ENCODE peak calls at places on chromosome 16, in nine cellular contexts. One of them, this sample, is unnamed.

GRCh38 chr16:23786964-23787571 is 32.2 kb downstream of the CHP2 start:
- DNase-seq in brain microvascular endothelial cell: no peak
- DNase-seq in fibroblast of mammary gland: no peak
- DNase-seq in ovary: no peak
- DNase-seq in astrocyte of the cerebellum: no peak
- DNase-seq in HCT116: no peak
- DNase-seq in lung: no peak
- DNase-seq in AG10803: no peak
- DNase-seq in body of pancreas: no peak
- DNase-seq in this sample: no peak

GRCh38 chr16:19031738-19032137 is 35.7 kb upstream of the COQ7 start:
- DNase-seq in brain microvascular endothelial cell: no peak
- DNase-seq in fibroblast of mammary gland: no peak
- DNase-seq in ovary: no peak
- DNase-seq in astrocyte of the cerebellum: no peak
- DNase-seq in HCT116: no peak
- DNase-seq in lung: no peak
- DNase-seq in AG10803: no peak
- DNase-seq in body of pancreas: no peak
- DNase-seq in this sample: no peak

GRCh38 chr16:84332975-84333684 is 35.2 kb upstream of the ATP2C2 start:
- DNase-seq in brain microvascular endothelial cell: no peak
- DNase-seq in fibroblast of mammary gland: no peak
- DNase-seq in ovary: no peak
- DNase-seq in astrocyte of the cerebellum: no peak
- DNase-seq in HCT116: no peak
- DNase-seq in lung: peak
- DNase-seq in AG10803: no peak
- DNase-seq in body of pancreas: no peak
- DNase-seq in this sample: no peak

GRCh38 chr16:72400257-72401078 is 228.5 kb upstream of the PMFBP1 start:
- DNase-seq in brain microvascular endothelial cell: peak
- DNase-seq in fibroblast of mammary gland: peak
- DNase-seq in ovary: no peak
- DNase-seq in astrocyte of the cerebellum: peak
- DNase-seq in HCT116: peak
- DNase-seq in lung: no peak
- DNase-seq in AG10803: peak
- DNase-seq in body of pancreas: peak
- DNase-seq in this sample: peak

GRCh38 chr16:28267356-28267755 is 25.0 kb upstream of the SBK1 start:
- DNase-seq in brain microvascular endothelial cell: no peak
- DNase-seq in fibroblast of mammary gland: no peak
- DNase-seq in ovary: no peak
- DNase-seq in astrocyte of the cerebellum: no peak
- DNase-seq in HCT116: no peak
- DNase-seq in lung: no peak
- DNase-seq in AG10803: no peak
- DNase-seq in body of pancreas: no peak
- DNase-seq in this sample: no peak

GRCh38 chr16:73847090-73847489 is 449.5 kb upstream of the PSMD7 start:
- DNase-seq in brain microvascular endothelial cell: no peak
- DNase-seq in fibroblast of mammary gland: no peak
- DNase-seq in ovary: no peak
- DNase-seq in astrocyte of the cerebellum: no peak
- DNase-seq in HCT116: no peak
- DNase-seq in lung: no peak
- DNase-seq in AG10803: no peak
- DNase-seq in body of pancreas: no peak
- DNase-seq in this sample: no peak

GRCh38 chr16:88685156-88686061 is 898 bp downstream of the SNAI3 start:
- DNase-seq in brain microvascular endothelial cell: peak
- DNase-seq in fibroblast of mammary gland: peak
- DNase-seq in ovary: no peak
- DNase-seq in astrocyte of the cerebellum: no peak
- DNase-seq in HCT116: no peak
- DNase-seq in lung: no peak
- DNase-seq in AG10803: peak
- DNase-seq in body of pancreas: peak
- DNase-seq in this sample: no peak

GRCh38 chr16:89473136-89473712 is 17.1 kb downstream of the ANKRD11 start:
- DNase-seq in brain microvascular endothelial cell: no peak
- DNase-seq in fibroblast of mammary gland: no peak
- DNase-seq in ovary: no peak
- DNase-seq in astrocyte of the cerebellum: no peak
- DNase-seq in HCT116: no peak
- DNase-seq in lung: no peak
- DNase-seq in AG10803: no peak
- DNase-seq in body of pancreas: no peak
- DNase-seq in this sample: no peak

GRCh38 chr16:55277536-55277935 is 46.5 kb upstream of the IRX6 start:
- DNase-seq in brain microvascular endothelial cell: no peak
- DNase-seq in fibroblast of mammary gland: no peak
- DNase-seq in ovary: no peak
- DNase-seq in astrocyte of the cerebellum: no peak
- DNase-seq in HCT116: no peak
- DNase-seq in lung: no peak
- DNase-seq in AG10803: no peak
- DNase-seq in body of pancreas: no peak
- DNase-seq in this sample: no peak

GRCh38 chr16:57576429-57576870 is 34.0 kb downstream of the ADGRG5 start:
- DNase-seq in brain microvascular endothelial cell: peak
- DNase-seq in fibroblast of mammary gland: peak
- DNase-seq in ovary: peak
- DNase-seq in astrocyte of the cerebellum: peak
- DNase-seq in HCT116: peak
- DNase-seq in lung: peak
- DNase-seq in AG10803: peak
- DNase-seq in body of pancreas: peak
- DNase-seq in this sample: peak

GRCh38 chr16:8953064-8953463 is 10.6 kb downstream of the USP7 start:
- DNase-seq in brain microvascular endothelial cell: no peak
- DNase-seq in fibroblast of mammary gland: no peak
- DNase-seq in ovary: no peak
- DNase-seq in astrocyte of the cerebellum: no peak
- DNase-seq in HCT116: no peak
- DNase-seq in lung: no peak
- DNase-seq in AG10803: no peak
- DNase-seq in body of pancreas: no peak
- DNase-seq in this sample: no peak

GRCh38 chr16:14005335-14005734 is 65.8 kb upstream of the MRTFB start:
- DNase-seq in brain microvascular endothelial cell: no peak
- DNase-seq in fibroblast of mammary gland: no peak
- DNase-seq in ovary: no peak
- DNase-seq in astrocyte of the cerebellum: no peak
- DNase-seq in HCT116: no peak
- DNase-seq in lung: no peak
- DNase-seq in AG10803: no peak
- DNase-seq in body of pancreas: no peak
- DNase-seq in this sample: no peak

GRCh38 chr16:10368984-10369551 is 16.8 kb upstream of the ATF7IP2 start:
- DNase-seq in brain microvascular endothelial cell: no peak
- DNase-seq in fibroblast of mammary gland: no peak
- DNase-seq in ovary: no peak
- DNase-seq in astrocyte of the cerebellum: no peak
- DNase-seq in HCT116: no peak
- DNase-seq in lung: no peak
- DNase-seq in AG10803: no peak
- DNase-seq in body of pancreas: no peak
- DNase-seq in this sample: no peak

DNA sequence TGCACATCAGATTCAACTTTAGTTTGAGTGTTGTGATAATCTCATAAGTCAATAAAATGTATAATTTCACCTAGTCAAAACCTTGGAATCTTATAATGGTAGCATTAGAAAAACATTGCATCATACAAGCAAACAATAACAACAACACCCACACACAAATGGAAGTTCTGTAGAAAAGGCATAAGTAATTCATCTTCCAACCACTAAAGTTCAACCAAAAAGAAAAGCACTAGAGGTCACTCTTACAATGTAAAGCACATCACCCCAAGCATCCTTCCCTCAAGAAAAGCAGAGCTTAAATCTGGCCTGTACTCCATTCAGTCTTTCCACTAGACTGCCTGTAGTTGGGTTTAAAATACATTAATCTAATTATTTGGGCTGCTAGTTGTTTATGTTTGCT is 1.8 kb downstream of the CNTNAP4 start:
- DNase-seq in brain microvascular endothelial cell: no peak
- DNase-seq in fibroblast of mammary gland: peak
- DNase-seq in ovary: no peak
- DNase-seq in astrocyte of the cerebellum: no peak
- DNase-seq in HCT116: no peak
- DNase-seq in lung: no peak
- DNase-seq in AG10803: no peak
- DNase-seq in body of pancreas: no peak
- DNase-seq in this sample: no peak
- TF ChIP-seq CTCF in brain microvascular endothelial cell: no peak
- TF ChIP-seq CTCF in fibroblast of mammary gland: peak
- TF ChIP-seq CTCF in ovary: no peak
- TF ChIP-seq CTCF in astrocyte of the cerebellum: no peak
- TF ChIP-seq CTCF in HCT116: no peak
- TF ChIP-seq CTCF in lung: no peak
- TF ChIP-seq CTCF in AG10803: no peak
- TF ChIP-seq CTCF in body of pancreas: no peak
- TF ChIP-seq CTCF in this sample: no peak

GRCh38 chr16:81606039-81606438 is 161.4 kb downstream of the CMIP start:
- DNase-seq in brain microvascular endothelial cell: no peak
- DNase-seq in fibroblast of mammary gland: no peak
- DNase-seq in ovary: no peak
- DNase-seq in astrocyte of the cerebellum: no peak
- DNase-seq in HCT116: no peak
- DNase-seq in lung: no peak
- DNase-seq in AG10803: no peak
- DNase-seq in body of pancreas: no peak
- DNase-seq in this sample: no peak
- H3K4me3 ChIP-seq in brain microvascular endothelial cell: no peak
- H3K4me3 ChIP-seq in fibroblast of mammary gland: no peak
- H3K4me3 ChIP-seq in ovary: no peak
- H3K4me3 ChIP-seq in astrocyte of the cerebellum: no peak
- H3K4me3 ChIP-seq in HCT116: no peak
- H3K4me3 ChIP-seq in lung: no peak
- H3K4me3 ChIP-seq in AG10803: no peak
- H3K4me3 ChIP-seq in body of pancreas: no peak
- H3K4me3 ChIP-seq in this sample: no peak

GRCh38 chr16:86252596-86252995 is 257.7 kb upstream of the FOXF1 start:
- DNase-seq in brain microvascular endothelial cell: no peak
- DNase-seq in fibroblast of mammary gland: peak
- DNase-seq in ovary: no peak
- DNase-seq in astrocyte of the cerebellum: no peak
- DNase-seq in HCT116: peak
- DNase-seq in lung: no peak
- DNase-seq in AG10803: peak
- DNase-seq in body of pancreas: no peak
- DNase-seq in this sample: no peak
- TF ChIP-seq CTCF in brain microvascular endothelial cell: peak
- TF ChIP-seq CTCF in fibroblast of mammary gland: peak
- TF ChIP-seq CTCF in ovary: no peak
- TF ChIP-seq CTCF in astrocyte of the cerebellum: peak
- TF ChIP-seq CTCF in HCT116: peak
- TF ChIP-seq CTCF in lung: no peak
- TF ChIP-seq CTCF in AG10803: peak
- TF ChIP-seq CTCF in body of pancreas: no peak
- TF ChIP-seq CTCF in this sample: peak

GRCh38 chr16:67539691-67540635 is 11.3 kb downstream of the RIPOR1 start:
- DNase-seq in brain microvascular endothelial cell: no peak
- DNase-seq in fibroblast of mammary gland: no peak
- DNase-seq in ovary: no peak
- DNase-seq in astrocyte of the cerebellum: no peak
- DNase-seq in HCT116: no peak
- DNase-seq in lung: no peak
- DNase-seq in AG10803: no peak
- DNase-seq in body of pancreas: no peak
- DNase-seq in this sample: no peak

GRCh38 chr16:67539271-67539670 is 10.6 kb downstream of the RIPOR1 start:
- DNase-seq in brain microvascular endothelial cell: no peak
- DNase-seq in fibroblast of mammary gland: no peak
- DNase-seq in ovary: no peak
- DNase-seq in astrocyte of the cerebellum: no peak
- DNase-seq in HCT116: no peak
- DNase-seq in lung: no peak
- DNase-seq in AG10803: no peak
- DNase-seq in body of pancreas: no peak
- DNase-seq in this sample: no peak

GRCh38 chr16:67537270-67537635 is 8.6 kb downstream of the RIPOR1 start:
- DNase-seq in brain microvascular endothelial cell: no peak
- DNase-seq in fibroblast of mammary gland: peak
- DNase-seq in ovary: peak
- DNase-seq in astrocyte of the cerebellum: no peak
- DNase-seq in HCT116: no peak
- DNase-seq in lung: peak
- DNase-seq in AG10803: peak
- DNase-seq in body of pancreas: peak
- DNase-seq in this sample: no peak

GRCh38 chr16:67537636-67538591 is 9.3 kb downstream of the RIPOR1 start:
- DNase-seq in brain microvascular endothelial cell: no peak
- DNase-seq in fibroblast of mammary gland: no peak
- DNase-seq in ovary: peak
- DNase-seq in astrocyte of the cerebellum: no peak
- DNase-seq in HCT116: no peak
- DNase-seq in lung: peak
- DNase-seq in AG10803: no peak
- DNase-seq in body of pancreas: peak
- DNase-seq in this sample: no peak

GRCh38 chr16:67538666-67539101 is 10.1 kb downstream of the RIPOR1 start:
- DNase-seq in brain microvascular endothelial cell: peak
- DNase-seq in fibroblast of mammary gland: no peak
- DNase-seq in ovary: no peak
- DNase-seq in astrocyte of the cerebellum: no peak
- DNase-seq in HCT116: no peak
- DNase-seq in lung: no peak
- DNase-seq in AG10803: peak
- DNase-seq in body of pancreas: no peak
- DNase-seq in this sample: no peak
- H3K4me3 ChIP-seq in brain microvascular endothelial cell: peak
- H3K4me3 ChIP-seq in fibroblast of mammary gland: peak
- H3K4me3 ChIP-seq in ovary: peak
- H3K4me3 ChIP-seq in astrocyte of the cerebellum: peak
- H3K4me3 ChIP-seq in HCT116: no peak
- H3K4me3 ChIP-seq in lung: peak
- H3K4me3 ChIP-seq in AG10803: peak
- H3K4me3 ChIP-seq in body of pancreas: no peak
- H3K4me3 ChIP-seq in this sample: peak